ENCODE peak calls at places on chromosomes 13 and 19, in nine cellular contexts. Z, C, B, W, T, K, O, P and Y are unnamed samples.

GRCh38 chr13:106213028-106213427 is 322.4 kb downstream of the EFNB2 start:
- DNase-seq in K (no peak), C (no peak), W (no peak), B (no peak), O (no peak), Z (no peak), P (no peak), T (no peak), Y (no peak)

GRCh38 chr13:99528547-99528946 is 27.3 kb downstream of the TM9SF2 start:
- DNase-seq in T (no peak), P (no peak), Z (peak), B (peak), C (no peak), W (peak), K (no peak), O (no peak), Y (peak)

GRCh38 chr13:102198418-102199322 is 203.2 kb downstream of the FGF14 start:
- DNase-seq in P (no peak), Z (no peak), B (no peak), W (no peak), T (no peak), K (no peak), O (no peak), C (no peak), Y (no peak)

GRCh38 chr19:34171539-34171876 is 796 bp upstream of the LSM14A start:
- DNase-seq in C (no peak), O (no peak), K (no peak), W (no peak), T (no peak), Z (no peak), B (no peak), P (no peak), Y (no peak)

GRCh38 chr13:71730267-71730666 is 136.7 kb downstream of the DACH1 start:
- DNase-seq in B (no peak), W (no peak), T (no peak), Z (no peak), K (no peak), C (no peak), P (no peak), O (no peak), Y (no peak)

GRCh38 chr13:45398862-45399261 is 19.3 kb downstream of the SLC25A30 start:
- DNase-seq in P (no peak), K (no peak), C (no peak), B (peak), O (no peak), T (no peak), W (no peak), Z (peak), Y (peak)

GRCh38 chr19:17772172-17772571 is 20.9 kb downstream of the FCHO1 start:
- DNase-seq in O (no peak), P (no peak), B (no peak), K (no peak), Z (peak), C (no peak), W (no peak), T (no peak), Y (no peak)

GRCh38 chr13:90047600-90047999 is 1299.9 kb upstream of the MIR17HG start:
- DNase-seq in B (no peak), K (no peak), W (no peak), P (no peak), Z (no peak), T (no peak), C (no peak), O (no peak), Y (no peak)

GRCh38 chr19:13022859-13023636 is 27.8 kb downstream of the NFIX start:
- DNase-seq in K (peak), W (peak), B (no peak), T (peak), Z (peak), O (peak), C (peak), P (peak), Y (no peak)

GRCh38 chr13:98919566-98919965 is 58.3 kb downstream of the DOCK9 start:
- DNase-seq in C (no peak), O (no peak), W (peak), B (no peak), T (no peak), Z (peak), P (no peak), K (no peak), Y (no peak)

GRCh38 chr19:16327911-16328823 is 3.5 kb downstream of the KLF2 start:
- DNase-seq in W (no peak), Z (peak), B (peak), T (peak), O (peak), K (no peak), C (no peak), P (peak), Y (peak)

GRCh38 chr19:31139871-31140505 is 209.2 kb downstream of the TSHZ3 start:
- DNase-seq in Z (no peak), O (no peak), P (no peak), B (no peak), W (no peak), K (no peak), C (no peak), T (no peak), Y (no peak)

GRCh38 chr13:73216381-73216831 is 157.6 kb downstream of the KLF5 start:
- DNase-seq in T (no peak), Z (no peak), K (no peak), B (no peak), W (no peak), P (no peak), C (no peak), O (no peak), Y (no peak)